ENCODE peak calls at places on chromosomes 5 and 9, in four cellular contexts. One of them, this sample, is unnamed.

GRCh38 chr5:138933522-138934290 is 58.6 kb upstream of the LRRTM2 start:
- DNase-seq in astrocyte of the hippocampus: no peak
- DNase-seq in colonic mucosa: no peak
- DNase-seq in NCI-H2029: no peak
- DNase-seq in this sample: no peak

GRCh38 chr5:133247881-133248642 is 196.2 kb downstream of the HSPA4 start:
- DNase-seq in colonic mucosa: peak
- DNase-seq in NCI-H2029: peak
- DNase-seq in astrocyte of the hippocampus: no peak
- DNase-seq in this sample: peak

GRCh38 chr5:111530298-111530740 is 18.0 kb upstream of the STARD4 start:
- DNase-seq in colonic mucosa: peak
- DNase-seq in astrocyte of the hippocampus: peak
- DNase-seq in NCI-H2029: no peak
- DNase-seq in this sample: peak

GRCh38 chr5:41869150-41869738 is 981 bp downstream of the OXCT1 start:
- DNase-seq in astrocyte of the hippocampus: peak
- DNase-seq in colonic mucosa: peak
- DNase-seq in NCI-H2029: no peak
- DNase-seq in this sample: peak

GRCh38 chr5:42889311-42889933 is 77.7 kb upstream of the SELENOP start:
- DNase-seq in astrocyte of the hippocampus: peak
- DNase-seq in colonic mucosa: peak
- DNase-seq in NCI-H2029: peak
- DNase-seq in this sample: peak

GRCh38 chr5:126961128-126961527 is 69.2 kb downstream of the MARCHF3 start:
- DNase-seq in NCI-H2029: no peak
- DNase-seq in colonic mucosa: no peak
- DNase-seq in astrocyte of the hippocampus: no peak
- DNase-seq in this sample: no peak

GRCh38 chr9:37784640-37785483 is at the start of gene EXOSC3:
- DNase-seq in colonic mucosa: peak
- DNase-seq in NCI-H2029: peak
- DNase-seq in astrocyte of the hippocampus: peak
- DNase-seq in this sample: peak

GRCh38 chr9:19306568-19306967 is 73.5 kb downstream of the RPS6 start:
- DNase-seq in colonic mucosa: no peak
- DNase-seq in NCI-H2029: no peak
- DNase-seq in astrocyte of the hippocampus: no peak
- DNase-seq in this sample: no peak

GRCh38 chr5:50340757-50341156 is 100.3 kb downstream of the EMB start:
- DNase-seq in NCI-H2029: no peak
- DNase-seq in colonic mucosa: no peak
- DNase-seq in astrocyte of the hippocampus: no peak
- DNase-seq in this sample: no peak

GRCh38 chr5:14029185-14029584 is 84.7 kb upstream of the DNAH5 start:
- DNase-seq in astrocyte of the hippocampus: no peak
- DNase-seq in colonic mucosa: no peak
- DNase-seq in NCI-H2029: no peak
- DNase-seq in this sample: no peak

GRCh38 chr5:7331083-7331482 is 64.9 kb upstream of the ADCY2 start:
- DNase-seq in NCI-H2029: no peak
- DNase-seq in astrocyte of the hippocampus: no peak
- DNase-seq in colonic mucosa: no peak
- DNase-seq in this sample: no peak

GRCh38 chr5:60333103-60333502 is 366.9 kb downstream of the DEPDC1B start:
- DNase-seq in colonic mucosa: no peak
- DNase-seq in astrocyte of the hippocampus: no peak
- DNase-seq in NCI-H2029: no peak
- DNase-seq in this sample: no peak

GRCh38 chr5:160237571-160238093 is 8.3 kb downstream of the FABP6 start:
- DNase-seq in astrocyte of the hippocampus: no peak
- DNase-seq in colonic mucosa: no peak
- DNase-seq in NCI-H2029: no peak
- DNase-seq in this sample: no peak

This sample was measured in body of pancreas.